ENCODE peak calls at places on chromosomes 16 and 17, in four cellular contexts. P is WTC11, N is HepG2, O is K562. S is an unnamed sample.

GRCh38 chr17:64218066-64218465 is 45.0 kb downstream of the TEX2 start:
- DNase-seq in P (no peak), N (no peak), O (no peak), S (no peak)

GRCh38 chr17:82791532-82791931 is 39.7 kb downstream of the TBCD start:
- DNase-seq in P (no peak), N (no peak), O (no peak), S (no peak)

GRCh38 chr17:40499551-40500189 is 1.8 kb downstream of the TNS4 start:
- DNase-seq in P (peak), N (peak), O (no peak), S (peak)

GRCh38 chr17:57925361-57925990 is 29.7 kb downstream of the CUEDC1 start:
- DNase-seq in P (no peak), N (no peak), O (no peak), S (no peak)

GRCh38 chr17:48722201-48722907 is at the start of gene PRAC1:
- DNase-seq in P (no peak), N (no peak), O (no peak), S (no peak)

GRCh38 chr17:35766903-35767510 is 6.3 kb downstream of the C17orf50 start:
- DNase-seq in P (no peak), N (no peak), O (no peak), S (no peak)

GRCh38 chr17:42618442-42619150 is 9.1 kb downstream of the TUBG1 start:
- DNase-seq in P (peak), N (peak), O (peak), S (no peak)

GRCh38 chr16:74666010-74666421 is 661 bp downstream of the RFWD3 start:
- DNase-seq in P (no peak), N (no peak), O (no peak), S (no peak)

GRCh38 chr16:86391486-86391885 is 118.8 kb upstream of the FOXF1 start:
- DNase-seq in P (no peak), N (no peak), O (no peak), S (no peak)

GRCh38 chr17:8963665-8964258 is 1.7 kb downstream of the PIK3R5 start:
- DNase-seq in P (no peak), N (no peak), O (no peak), S (no peak)

GRCh38 chr16:15993946-15994665 is 44.7 kb downstream of the ABCC1 start:
- DNase-seq in P (no peak), N (no peak), O (no peak), S (no peak)

GRCh38 chr16:30927789-30928378 is 4.5 kb downstream of the FBXL19 start:
- DNase-seq in P (peak), N (peak), O (peak), S (peak)

GRCh38 chr17:38730526-38731379 is 612 bp downstream of the CISD3 start:
- DNase-seq in P (peak), N (peak), O (no peak), S (no peak)

GRCh38 chr17:72416054-72416691 is 295.4 kb downstream of the SOX9 start:
- DNase-seq in P (no peak), N (no peak), O (no peak), S (no peak)

GRCh38 chr16:75131081-75131480 is 14.5 kb upstream of the LDHD start:
- DNase-seq in P (no peak), N (no peak), O (no peak), S (no peak)

GRCh38 chr17:27367121-27367981 is 73.4 kb downstream of the WSB1 start:
- DNase-seq in P (no peak), N (no peak), O (no peak), S (no peak)

GRCh38 chr16:68921654-68922053 is 78.3 kb downstream of the TANGO6 start:
- DNase-seq in P (no peak), N (peak), O (no peak), S (no peak)

GRCh38 chr16:74667215-74667765 is 613 bp upstream of the RFWD3 start:
- DNase-seq in P (peak), N (peak), O (peak), S (no peak)

GRCh38 chr17:54967621-54968258 is 714 bp downstream of the COX11 start:
- DNase-seq in P (no peak), N (peak), O (peak), S (peak)

GRCh38 chr16:59859606-59860402 is 1125.7 kb upstream of the GOT2 start:
- DNase-seq in P (no peak), N (no peak), O (no peak), S (no peak)

GRCh38 chr17:56185905-56186783 is 32.9 kb downstream of the ANKFN1 start:
- DNase-seq in P (no peak), N (no peak), O (no peak), S (no peak)

GRCh38 chr17:32503251-32504165 is 16.7 kb downstream of the CDK5R1 start:
- DNase-seq in P (no peak), N (no peak), O (no peak), S (no peak)

GRCh38 chr16:54142787-54143186 is 143.8 kb downstream of the IRX3 start:
- DNase-seq in P (no peak), N (no peak), O (no peak), S (no peak)

GRCh38 chr17:20189979-20190378 is 180.8 kb downstream of the SPECC1 start:
- DNase-seq in P (no peak), N (no peak), O (peak), S (no peak)

GRCh38 chr17:79366988-79367571 is 243.8 kb downstream of the RBFOX3 start:
- DNase-seq in P (no peak), N (no peak), O (no peak), S (no peak)

GRCh38 chr16:75075688-75076268 is 40.8 kb downstream of the LDHD start:
- DNase-seq in P (no peak), N (no peak), O (no peak), S (no peak)

GRCh38 chr17:48630009-48630924 is 4.1 kb upstream of the HOXB9 start:
- DNase-seq in P (no peak), N (no peak), O (no peak), S (no peak)

GRCh38 chr17:41308251-41308917 is 725 bp downstream of the KRTAP16-1 start:
- DNase-seq in P (no peak), N (no peak), O (no peak), S (no peak)

GRCh38 chr17:40560592-40561293 is 4.5 kb downstream of the CCR7 start:
- DNase-seq in P (peak), N (no peak), O (peak), S (no peak)

GRCh38 chr17:6704472-6705052 is 8.6 kb downstream of the SLC13A5 start:
- DNase-seq in P (no peak), N (peak), O (no peak), S (no peak)

GRCh38 chr17:59121901-59122480 is 15.3 kb upstream of the TRIM37 start:
- DNase-seq in P (no peak), N (no peak), O (no peak), S (no peak)

DNA sequence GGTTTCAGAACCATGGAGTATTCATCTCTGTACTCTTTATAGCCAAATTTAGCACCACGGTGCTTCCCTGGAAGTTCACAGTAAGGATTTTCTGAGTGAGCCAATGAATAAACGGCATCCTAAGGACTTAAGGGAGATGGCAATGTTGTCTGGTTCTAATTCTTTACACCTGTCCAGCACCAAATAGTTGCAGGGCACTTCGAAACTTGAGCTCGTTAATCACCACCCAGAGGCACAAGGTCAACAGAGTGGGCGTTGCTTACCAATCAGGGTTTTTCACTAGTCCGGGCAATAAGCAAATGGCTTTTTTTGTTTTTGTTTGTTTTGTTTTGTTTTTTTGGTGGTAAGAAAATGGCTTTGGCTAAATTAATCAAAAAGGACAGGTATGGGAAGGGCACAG is 28.2 kb upstream of the TMEM220 start:
- DNase-seq in P (no peak), N (no peak), O (no peak), S (no peak)
- TF ChIP-seq ELF4 in P (no peak), N (no peak), O (no peak), S (no peak)

GRCh38 chr16:88608076-88608475 is 30.3 kb upstream of the IL17C start:
- DNase-seq in P (no peak), N (no peak), O (no peak), S (no peak)

GRCh38 chr16:88602091-88602490 is 31.9 kb downstream of the ZC3H18 start:
- DNase-seq in P (no peak), N (no peak), O (no peak), S (no peak)

GRCh38 chr16:88610080-88610479 is 28.3 kb upstream of the IL17C start:
- DNase-seq in P (peak), N (no peak), O (no peak), S (no peak)

GRCh38 chr16:88605186-88606145 is 32.9 kb upstream of the IL17C start:
- DNase-seq in P (no peak), N (no peak), O (no peak), S (no peak)

DNA sequence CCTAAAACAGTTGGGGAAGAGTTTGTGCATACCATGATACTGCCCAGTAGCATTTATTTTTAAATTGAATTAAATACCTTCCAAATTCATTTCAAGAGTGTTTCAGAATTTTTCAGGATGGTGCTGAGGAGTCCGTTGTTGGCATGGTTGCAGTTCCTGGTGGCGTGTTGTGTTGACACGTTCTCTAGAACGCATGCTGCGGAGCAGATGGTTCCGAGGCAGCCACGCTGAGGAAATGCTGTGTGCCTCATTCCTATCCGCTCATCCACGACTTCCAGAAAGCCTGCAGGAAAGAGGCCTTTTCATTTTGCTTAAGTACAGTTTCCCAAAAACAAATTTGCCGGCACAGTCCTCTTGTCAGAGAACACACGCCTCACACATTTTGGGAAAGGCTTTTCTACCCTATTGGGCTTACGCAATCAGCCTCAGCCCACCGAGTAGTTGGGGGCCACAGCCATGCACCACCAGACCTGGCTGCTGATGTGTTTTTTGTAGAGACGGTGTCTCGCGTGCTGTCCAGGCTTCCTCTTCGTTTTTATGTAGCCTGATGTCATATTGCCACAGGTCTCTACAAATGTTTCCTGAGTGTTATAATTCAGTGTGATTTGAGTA is 32.1 kb upstream of the IL17C start:
- DNase-seq in P (no peak), N (no peak), O (no peak), S (no peak)
- TF ChIP-seq ELF4 in P (no peak), N (no peak), O (no peak), S (no peak)

GRCh38 chr16:77213542-77214108 is 14.4 kb downstream of the SYCE1L start:
- DNase-seq in P (no peak), N (peak), O (no peak), S (no peak)
- TF ChIP-seq ELF4 in P (no peak), N (no peak), O (no peak), S (no peak)

DNA sequence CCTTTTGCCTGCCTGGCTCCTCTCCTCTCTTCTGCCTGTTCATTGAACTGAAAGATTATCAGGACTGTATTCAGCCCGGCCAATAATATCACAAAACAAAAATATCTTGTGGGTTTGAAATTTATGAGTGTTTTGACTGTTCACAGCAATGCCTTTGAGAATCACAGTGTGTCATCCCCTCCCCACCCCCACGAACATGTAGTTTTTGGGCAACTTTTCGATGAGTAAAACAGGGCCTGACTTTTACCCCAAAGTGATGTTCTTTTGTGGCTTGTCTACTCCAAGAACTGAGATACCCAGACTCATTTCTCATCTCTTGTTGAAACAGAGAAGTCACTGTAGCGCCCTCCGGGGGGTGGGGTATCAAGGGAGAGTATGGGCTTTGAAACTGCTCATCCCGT is 675.7 kb downstream of the WWOX start:
- DNase-seq in P (no peak), N (no peak), O (no peak), S (no peak)
- TF ChIP-seq ELF4 in P (no peak), N (no peak), O (no peak), S (no peak)

GRCh38 chr16:9306753-9307152 is 215.3 kb downstream of the HAPSTR1 start:
- DNase-seq in P (no peak), N (no peak), O (no peak), S (no peak)
- TF ChIP-seq ELF4 in P (no peak), N (no peak), O (no peak), S (no peak)

GRCh38 chr17:50144346-50144745 is 6.1 kb downstream of the PPP1R9B start:
- DNase-seq in P (no peak), N (no peak), O (no peak), S (no peak)

GRCh38 chr17:50146230-50146926 is 4.1 kb downstream of the PPP1R9B start:
- DNase-seq in P (no peak), N (no peak), O (no peak), S (no peak)

GRCh38 chr17:50143461-50144176 is 6.9 kb downstream of the PPP1R9B start:
- DNase-seq in P (no peak), N (no peak), O (no peak), S (no peak)

GRCh38 chr17:50145532-50146229 is 4.8 kb downstream of the PPP1R9B start:
- DNase-seq in P (no peak), N (no peak), O (no peak), S (no peak)

DNA sequence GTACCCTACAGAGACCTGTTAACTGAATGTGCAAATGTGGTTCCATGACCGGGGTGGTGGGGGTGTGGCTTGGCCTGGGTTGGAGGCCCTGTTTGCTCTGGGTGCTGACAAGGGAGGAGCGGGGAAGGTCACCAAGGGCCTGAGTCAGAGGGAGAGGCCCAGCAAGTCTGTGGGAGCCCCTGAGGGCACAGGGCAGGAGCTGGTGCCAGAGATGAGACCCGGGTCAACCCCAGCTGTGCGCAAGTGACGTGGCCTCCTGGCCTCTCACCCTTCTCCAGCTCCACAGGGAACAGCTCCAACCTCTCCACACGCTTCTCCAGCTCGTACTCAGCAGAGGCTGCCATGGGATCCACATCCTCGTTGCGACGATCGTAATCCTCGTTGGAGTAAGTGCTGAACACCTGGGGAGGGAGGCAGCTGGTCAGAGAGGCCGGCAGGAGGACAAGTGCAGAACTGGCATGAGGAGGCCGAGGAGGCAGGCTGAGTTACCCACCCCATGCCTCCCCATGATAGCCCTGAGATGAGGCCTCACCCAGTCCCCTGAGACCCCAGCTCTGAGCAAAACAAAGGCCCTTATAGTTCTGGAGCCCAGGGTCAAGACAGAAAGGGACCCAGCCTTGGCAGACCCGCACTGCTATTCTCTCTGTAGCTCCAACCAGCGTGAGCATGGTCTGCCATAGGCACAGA is 5.5 kb downstream of the PPP1R9B start:
- DNase-seq in P (no peak), N (no peak), O (no peak), S (no peak)
- TF ChIP-seq ELF4 in P (no peak), N (no peak), O (no peak), S (no peak)

GRCh38 chr16:82655315-82655714 is 28.5 kb downstream of the CDH13 start:
- DNase-seq in P (no peak), N (no peak), O (no peak), S (no peak)
- TF ChIP-seq ELF4 in P (no peak), N (no peak), O (no peak), S (no peak)

S was measured in HEK293T.